ENCODE peak calls at places on chromosomes 3 and 15, in five cellular contexts. A, U, G, I and H are unnamed samples.
A peak's percentile ranks its signal among the peaks of the same experiment; 100 is the strongest.

GRCh38 chr3:78013653-78014052 is 973.8 kb downstream of the ROBO2 start:
- DNase-seq in G (no peak), U (no peak), I (no peak), A (no peak), H (no peak)

GRCh38 chr3:37266809-37267208 is 92.4 kb upstream of the LRRFIP2 start:
- DNase-seq in G (no peak), I (no peak), A (no peak), U (no peak), H (no peak)

GRCh38 chr3:152071924-152072323 is 196.8 kb upstream of the MBNL1 start:
- DNase-seq in I (peak; percentile 29), U (no peak), A (peak; percentile 59), G (peak; percentile 39), H (peak; percentile 25)

GRCh38 chr15:89395996-89396395 is 61.4 kb upstream of the POLG start:
- DNase-seq in I (no peak), A (no peak), G (no peak), U (no peak), H (no peak)

GRCh38 chr3:189334064-189334920 is 162.5 kb downstream of the TPRG1 start:
- DNase-seq in A (peak; percentile 72), U (no peak), I (no peak), G (peak; percentile 14), H (no peak)

GRCh38 chr3:177973241-177973840 is 562.9 kb upstream of the KCNMB2 start:
- DNase-seq in G (peak; percentile 11), I (no peak), U (no peak), A (peak; percentile 58), H (no peak)

GRCh38 chr3:108223928-108224327 is 1.7 kb upstream of the IFT57 start:
- DNase-seq in G (no peak), U (no peak), A (no peak), I (no peak), H (no peak)

GRCh38 chr3:52229656-52230055 is 4.2 kb upstream of the TLR9 start:
- DNase-seq in G (no peak), A (no peak), I (no peak), U (no peak), H (no peak)

GRCh38 chr15:71469393-71469792 is 341.0 kb upstream of the NR2E3 start:
- DNase-seq in G (no peak), A (no peak), U (no peak), I (no peak), H (no peak)

GRCh38 chr15:65828566-65828965 is 36.5 kb upstream of the DENND4A start:
- DNase-seq in G (no peak), A (no peak), I (no peak), U (no peak), H (no peak)